ENCODE peak calls at places on chromosome 10, in five cellular contexts. H is mesenchymal stem cell, W is endothelial cell of umbilical vein, R is IMR-90, A is GM23248. V is an unnamed sample.

GRCh38 chr10:110007171-110007700 is 548 bp upstream of the ADD3 start:
- DNase-seq in H (no peak), W (no peak), R (peak; percentile 21), A (peak; percentile 89), V (no peak)

GRCh38 chr10:29109700-29110099 is 179.2 kb upstream of the LYZL1 start:
- DNase-seq in H (no peak), W (no peak), R (no peak), A (no peak), V (no peak)

GRCh38 chr10:27258838-27259532 is 18.4 kb upstream of the ACBD5 start:
- DNase-seq in H (no peak), W (no peak), R (no peak), A (peak; percentile 31), V (no peak)

GRCh38 chr10:84424731-84425165 is 96.4 kb downstream of the CCSER2 start:
- DNase-seq in H (peak; percentile 96), W (peak; percentile 96), R (peak; percentile 98), A (peak; percentile 96), V (no peak)

GRCh38 chr10:88473989-88474883 is 108.9 kb downstream of the RNLS start:
- DNase-seq in H (no peak), W (no peak), R (no peak), A (no peak), V (no peak)

GRCh38 chr10:113614304-113614703 is 49.5 kb downstream of the NRAP start:
- DNase-seq in H (no peak), W (no peak), R (no peak), A (no peak), V (no peak)

GRCh38 chr10:24390746-24391145 is 181.8 kb downstream of the KIAA1217 start:
- DNase-seq in H (no peak), W (no peak), R (peak; percentile 25), A (no peak), V (no peak)

GRCh38 chr10:693506-693905 is 4.0 kb upstream of the DIP2C start:
- DNase-seq in H (no peak), W (no peak), R (peak; percentile 49), A (peak; percentile 45), V (no peak)

GRCh38 chr10:33706191-33706590 is 371.7 kb upstream of the NRP1 start:
- DNase-seq in H (peak; percentile 4), W (no peak), R (peak; percentile 86), A (peak; percentile 93), V (no peak)

GRCh38 chr10:82397859-82398258 is 522.9 kb downstream of the NRG3 start:
- DNase-seq in H (no peak), W (no peak), R (no peak), A (no peak), V (peak; percentile 23)

GRCh38 chr10:123896217-123896927 is 4.8 kb upstream of the CPXM2 start:
- DNase-seq in H (no peak), W (no peak), R (no peak), A (no peak), V (no peak)

GRCh38 chr10:34346516-34347150 is 468.5 kb downstream of the PARD3 start:
- DNase-seq in H (peak; percentile 82), W (no peak), R (peak; percentile 80), A (peak; percentile 19), V (no peak)

GRCh38 chr10:78715435-78715834 is 353.3 kb upstream of the ZMIZ1 start:
- DNase-seq in H (no peak), W (no peak), R (no peak), A (no peak), V (no peak)

GRCh38 chr10:82982110-82982608 is 1107.2 kb downstream of the NRG3 start:
- DNase-seq in H (peak; percentile 85), W (peak; percentile 88), R (peak; percentile 87), A (peak; percentile 91), V (no peak)

GRCh38 chr10:75417522-75417927 is 13.9 kb upstream of the LRMDA start:
- DNase-seq in H (no peak), W (no peak), R (no peak), A (no peak), V (no peak)

GRCh38 chr10:116888380-116889055 is 39.2 kb downstream of the ENO4 start:
- DNase-seq in H (peak; percentile 83), W (peak; percentile 65), R (peak; percentile 89), A (peak; percentile 91), V (no peak)

GRCh38 chr10:3538850-3539531 is 246.0 kb downstream of the KLF6 start:
- DNase-seq in H (peak; percentile 95), W (peak; percentile 97), R (peak; percentile 97), A (peak; percentile 99), V (peak; percentile 14)

GRCh38 chr10:103659674-103660363 is 166.3 kb downstream of the NEURL1 start:
- DNase-seq in H (peak; percentile 89), W (peak; percentile 52), R (peak; percentile 91), A (peak; percentile 93), V (no peak)

GRCh38 chr10:123136806-123137642 is 1.3 kb downstream of the HMX3 start:
- DNase-seq in H (peak; percentile 33), W (peak; percentile 27), R (no peak), A (peak; percentile 38), V (no peak)

GRCh38 chr10:13743101-13743693 is 156.4 kb downstream of the PRPF18 start:
- DNase-seq in H (no peak), W (no peak), R (peak; percentile 11), A (no peak), V (no peak)

GRCh38 chr10:15571570-15571969 is 148.2 kb downstream of the ITGA8 start:
- DNase-seq in H (peak; percentile 68), W (peak; percentile 58), R (peak; percentile 55), A (peak; percentile 21), V (no peak)

GRCh38 chr10:67969875-67970274 is 85.4 kb downstream of the SIRT1 start:
- DNase-seq in H (no peak), W (no peak), R (peak; percentile 7), A (no peak), V (no peak)

GRCh38 chr10:24341371-24341770 is 132.4 kb downstream of the KIAA1217 start:
- DNase-seq in H (no peak), W (no peak), R (no peak), A (no peak), V (no peak)

GRCh38 chr10:105803206-105803605 is 1162.1 kb downstream of the SORCS3 start:
- DNase-seq in H (no peak), W (no peak), R (no peak), A (no peak), V (no peak)

GRCh38 chr10:105793071-105793470 is 1152.0 kb downstream of the SORCS3 start:
- DNase-seq in H (no peak), W (no peak), R (no peak), A (no peak), V (no peak)

GRCh38 chr10:105800626-105801025 is 1159.5 kb downstream of the SORCS3 start:
- DNase-seq in H (no peak), W (no peak), R (no peak), A (no peak), V (no peak)

GRCh38 chr10:105797234-105797890 is 1156.3 kb downstream of the SORCS3 start:
- DNase-seq in H (no peak), W (peak; percentile 1), R (no peak), A (peak; percentile 15), V (peak; percentile 21)
- H3K4me2 ChIP-seq in H (no peak overlapping the region), W (no peak overlapping the region), R (no peak overlapping the region), A (no peak overlapping the region), V (no peak overlapping the region)

DNA sequence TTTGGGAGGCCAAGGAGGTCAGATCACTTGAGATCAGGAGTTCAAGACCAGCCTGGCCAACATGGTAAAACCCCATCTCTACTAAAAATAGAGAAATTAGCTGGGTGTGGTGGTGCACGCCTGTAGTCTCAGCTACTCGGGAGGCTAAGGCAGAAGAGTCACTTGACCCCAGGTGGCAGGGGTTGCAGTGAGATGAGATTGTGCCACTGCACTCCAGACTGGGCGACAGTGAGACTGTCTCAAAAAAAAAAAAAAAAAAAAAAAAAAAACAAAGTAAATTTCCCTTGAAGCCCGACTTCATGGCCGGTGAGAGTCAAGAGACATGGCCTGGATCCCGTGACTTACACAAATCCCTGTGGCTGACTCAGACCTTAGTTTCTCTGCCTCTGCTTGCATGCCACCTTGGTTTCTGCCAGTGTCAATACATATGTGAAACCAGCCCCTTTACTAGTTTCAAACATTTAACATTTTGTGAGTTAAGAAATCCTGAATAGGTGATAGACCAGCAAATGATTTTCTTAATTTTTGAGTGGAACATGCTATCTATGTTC is 62.8 kb downstream of the ZEB1 start:
- DNase-seq in H (peak; percentile 57), W (no peak), R (peak; percentile 55), A (peak; percentile 41), V (no peak)
- H3K4me2 ChIP-seq in H (no peak overlapping the region), W (no peak overlapping the region), R (no peak overlapping the region), A (no peak overlapping the region), V (no peak overlapping the region)

GRCh38 chr10:6739530-6740174 is 159.6 kb upstream of the PRKCQ start:
- DNase-seq in H (no peak), W (no peak), R (no peak), A (no peak), V (no peak)

GRCh38 chr10:6738464-6738824 is 158.4 kb upstream of the PRKCQ start:
- DNase-seq in H (no peak), W (no peak), R (peak; percentile 33), A (no peak), V (no peak)

GRCh38 chr10:6743291-6743849 is 163.3 kb upstream of the PRKCQ start:
- DNase-seq in H (no peak), W (peak; percentile 63), R (no peak), A (no peak), V (no peak)

GRCh38 chr10:6737758-6738463 is 157.8 kb upstream of the PRKCQ start:
- DNase-seq in H (peak; percentile 64), W (peak; percentile 69), R (peak; percentile 77), A (peak; percentile 68), V (no peak)

GRCh38 chr10:6741561-6741960 is 161.5 kb upstream of the PRKCQ start:
- DNase-seq in H (peak; percentile 65), W (peak; percentile 31), R (peak; percentile 86), A (peak; percentile 31), V (no peak)
- H3K4me2 ChIP-seq in H (no peak overlapping the region), W (no peak overlapping the region), R (peak overlapping the region; percentile 62), A (no peak overlapping the region), V (no peak overlapping the region)

GRCh38 chr10:70478191-70479160 is at the start of gene PALD1:
- DNase-seq in H (peak; percentile 28), W (peak; percentile 46), R (no peak), A (peak; percentile 57), V (peak; percentile 69)

GRCh38 chr10:70475661-70476060 is 2.9 kb upstream of the PALD1 start:
- DNase-seq in H (no peak), W (no peak), R (peak; percentile 8), A (no peak), V (no peak)

GRCh38 chr10:70474780-70475179 is 3.8 kb upstream of the PALD1 start:
- DNase-seq in H (no peak), W (no peak), R (no peak), A (no peak), V (no peak)

GRCh38 chr10:70477661-70478162 is 855 bp upstream of the PALD1 start:
- DNase-seq in H (no peak), W (peak; percentile 31), R (peak; percentile 18), A (peak; percentile 35), V (no peak)

DNA sequence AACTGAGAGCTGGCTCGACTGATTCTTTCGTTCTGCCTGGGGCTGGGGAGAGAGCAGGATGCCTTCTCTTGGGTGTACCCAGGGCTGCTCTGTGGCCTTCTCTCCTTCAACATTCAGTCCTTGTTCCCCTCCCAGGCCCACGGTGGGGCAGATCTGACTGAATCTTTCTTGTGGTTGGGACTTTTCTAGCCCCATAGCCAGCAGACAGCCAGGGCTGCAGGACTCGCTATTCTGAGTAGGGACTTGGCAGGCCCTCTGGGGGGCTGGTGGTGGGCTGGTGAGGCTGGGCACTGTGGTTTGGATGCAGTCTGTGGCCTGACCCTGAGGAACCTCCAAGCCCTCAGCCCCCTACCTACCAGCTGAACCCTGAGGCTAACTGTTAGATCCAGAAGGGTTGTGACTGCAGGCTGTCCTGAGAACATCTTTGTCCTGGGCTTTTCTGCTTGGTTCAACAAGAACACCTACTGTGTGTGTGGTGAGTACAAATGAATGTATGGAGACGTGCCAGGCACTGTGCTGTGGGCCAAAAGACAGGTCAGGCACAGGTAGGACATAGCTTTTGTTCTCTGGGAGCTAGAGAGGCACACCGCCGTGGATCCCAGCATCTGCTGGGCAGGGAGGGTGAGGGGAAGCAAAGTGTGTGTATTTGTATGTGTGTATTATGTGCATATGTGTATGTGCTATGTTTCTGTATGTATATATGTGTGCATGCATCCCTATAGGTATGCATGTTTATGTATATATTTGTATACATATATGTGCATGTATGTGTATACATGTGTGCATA is 2.1 kb upstream of the PALD1 start:
- DNase-seq in H (no peak), W (no peak), R (no peak), A (no peak), V (no peak)
- H3K4me2 ChIP-seq in H (no peak overlapping the region), W (no peak overlapping the region), R (no peak overlapping the region), A (no peak overlapping the region), V (no peak overlapping the region)